ENCODE peak calls at places on chromosomes 6 and 20, in eight cellular contexts. R, K, G, T, X, O, A and Q are unnamed samples.

GRCh38 chr6:85429346-85429745 is 20.5 kb upstream of the NT5E start:
- DNase-seq in R (no peak), K (no peak), G (no peak), T (no peak), X (no peak), O (no peak), A (no peak), Q (no peak)

GRCh38 chr6:1787109-1787466 is 177.4 kb downstream of the FOXC1 start:
- DNase-seq in R (no peak), K (no peak), G (no peak), T (no peak), X (no peak), O (no peak), A (no peak), Q (no peak)

GRCh38 chr6:157246048-157246630 is 77.2 kb downstream of the TMEM242 start:
- DNase-seq in R (no peak), K (no peak), G (no peak), T (no peak), X (no peak), O (no peak), A (no peak), Q (no peak)

GRCh38 chr20:38963745-38964144 is 1.6 kb downstream of the DHX35 start:
- DNase-seq in R (no peak), K (no peak), G (no peak), T (no peak), X (no peak), O (no peak), A (no peak), Q (no peak)

GRCh38 chr20:7272512-7272911 is 505.0 kb downstream of the BMP2 start:
- DNase-seq in R (no peak), K (no peak), G (no peak), T (no peak), X (no peak), O (no peak), A (no peak), Q (no peak)

GRCh38 chr6:140663772-140664171 is 1289.3 kb upstream of the CITED2 start:
- DNase-seq in R (no peak), K (no peak), G (no peak), T (no peak), X (no peak), O (no peak), A (no peak), Q (no peak)

GRCh38 chr6:164007881-164008280 is 593.4 kb downstream of the QKI start:
- DNase-seq in R (no peak), K (no peak), G (no peak), T (no peak), X (no peak), O (no peak), A (no peak), Q (no peak)

GRCh38 chr20:64140956-64141355 is 23.3 kb upstream of the MYT1 start:
- DNase-seq in R (no peak), K (no peak), G (no peak), T (no peak), X (no peak), O (no peak), A (no peak), Q (no peak)

GRCh38 chr6:132236281-132236680 is 165.0 kb downstream of the MOXD1 start:
- DNase-seq in R (no peak), K (no peak), G (no peak), T (no peak), X (no peak), O (no peak), A (no peak), Q (no peak)

GRCh38 chr20:25276533-25277050 is 28.7 kb downstream of the PYGB start:
- DNase-seq in R (no peak), K (no peak), G (no peak), T (peak), X (no peak), O (no peak), A (no peak), Q (no peak)

GRCh38 chr20:45959956-45960630 is 11.9 kb downstream of the ZNF335 start:
- DNase-seq in R (no peak), K (no peak), G (no peak), T (no peak), X (no peak), O (no peak), A (no peak), Q (no peak)

GRCh38 chr20:62825288-62825993 is 8.6 kb downstream of the COL9A3 start:
- DNase-seq in R (no peak), K (no peak), G (no peak), T (no peak), X (no peak), O (no peak), A (no peak), Q (no peak)

GRCh38 chr6:109204511-109204910 is 109.2 kb downstream of the CEP57L1 start:
- DNase-seq in R (no peak), K (no peak), G (no peak), T (no peak), X (no peak), O (no peak), A (no peak), Q (no peak)

GRCh38 chr20:59192533-59192896 is 28.9 kb downstream of the ZNF831 start:
- DNase-seq in R (no peak), K (no peak), G (no peak), T (no peak), X (no peak), O (no peak), A (no peak), Q (no peak)

GRCh38 chr20:48679603-48680002 is 148.2 kb downstream of the PREX1 start:
- DNase-seq in R (no peak), K (peak), G (no peak), T (no peak), X (no peak), O (no peak), A (no peak), Q (no peak)

GRCh38 chr6:130513770-130514169 is 148.0 kb downstream of the TMEM200A start:
- DNase-seq in R (no peak), K (no peak), G (peak), T (no peak), X (no peak), O (peak), A (peak), Q (no peak)

GRCh38 chr20:11849976-11850670 is 67.6 kb upstream of the BTBD3 start:
- DNase-seq in R (no peak), K (peak), G (no peak), T (no peak), X (no peak), O (no peak), A (no peak), Q (no peak)

GRCh38 chr6:56570434-56571359 is 72.0 kb downstream of the DST start:
- DNase-seq in R (peak), K (peak), G (no peak), T (no peak), X (no peak), O (no peak), A (peak), Q (no peak)

GRCh38 chr6:22896716-22897115 is 327.4 kb downstream of the HDGFL1 start:
- DNase-seq in R (no peak), K (no peak), G (no peak), T (no peak), X (no peak), O (no peak), A (no peak), Q (no peak)

GRCh38 chr6:166450167-166450873 is 67.6 kb upstream of the MPC1 start:
- DNase-seq in R (no peak), K (no peak), G (no peak), T (no peak), X (no peak), O (no peak), A (no peak), Q (no peak)

GRCh38 chr20:57122481-57123138 is 143.8 kb downstream of the BMP7 start:
- DNase-seq in R (no peak), K (no peak), G (no peak), T (no peak), X (no peak), O (no peak), A (no peak), Q (no peak)

GRCh38 chr6:163405412-163406309 is 8.9 kb upstream of the QKI start:
- DNase-seq in R (no peak), K (no peak), G (peak), T (peak), X (no peak), O (no peak), A (peak), Q (no peak)

GRCh38 chr6:32825966-32826365 is 9.2 kb upstream of the HLA-DOB start:
- DNase-seq in R (no peak), K (peak), G (no peak), T (no peak), X (no peak), O (no peak), A (no peak), Q (no peak)

GRCh38 chr6:142376115-142376514 is 74.3 kb downstream of the ADGRG6 start:
- DNase-seq in R (no peak), K (peak), G (no peak), T (no peak), X (no peak), O (no peak), A (no peak), Q (no peak)

GRCh38 chr6:111715321-111715720 is 109.6 kb upstream of the TRAF3IP2 start:
- DNase-seq in R (no peak), K (no peak), G (peak), T (peak), X (peak), O (no peak), A (no peak), Q (no peak)

GRCh38 chr6:161368514-161368913 is 94.7 kb upstream of the AGPAT4 start:
- DNase-seq in R (no peak), K (no peak), G (no peak), T (no peak), X (no peak), O (no peak), A (no peak), Q (no peak)

GRCh38 chr20:7841967-7842301 is 98.3 kb downstream of the HAO1 start:
- DNase-seq in R (peak), K (no peak), G (no peak), T (no peak), X (no peak), O (no peak), A (no peak), Q (no peak)

GRCh38 chr6:144413418-144413817 is 128.3 kb downstream of the UTRN start:
- DNase-seq in R (no peak), K (no peak), G (no peak), T (no peak), X (no peak), O (no peak), A (no peak), Q (no peak)

GRCh38 chr6:45495404-45496084 is 117.8 kb upstream of the SUPT3H start:
- DNase-seq in R (no peak), K (no peak), G (peak), T (no peak), X (no peak), O (no peak), A (peak), Q (no peak)

GRCh38 chr6:47520282-47520681 is 42.7 kb downstream of the CD2AP start:
- DNase-seq in R (no peak), K (peak), G (no peak), T (no peak), X (no peak), O (no peak), A (no peak), Q (no peak)

GRCh38 chr20:19794941-19795340 is 36.9 kb downstream of the RIN2 start:
- DNase-seq in R (no peak), K (no peak), G (no peak), T (no peak), X (no peak), O (no peak), A (no peak), Q (no peak)

GRCh38 chr6:157620905-157621304 is 202.1 kb upstream of the SNX9 start:
- DNase-seq in R (no peak), K (peak), G (no peak), T (no peak), X (no peak), O (no peak), A (no peak), Q (no peak)

GRCh38 chr6:79257381-79258205 is 23.1 kb upstream of the HMGN3 start:
- DNase-seq in R (no peak), K (no peak), G (no peak), T (no peak), X (no peak), O (no peak), A (no peak), Q (no peak)

GRCh38 chr6:111228094-111228493 is 140.8 kb downstream of the SLC16A10 start:
- DNase-seq in R (no peak), K (no peak), G (no peak), T (no peak), X (no peak), O (no peak), A (no peak), Q (no peak)

GRCh38 chr20:23145281-23145700 is 59.2 kb upstream of the CD93 start:
- DNase-seq in R (no peak), K (no peak), G (no peak), T (no peak), X (no peak), O (no peak), A (no peak), Q (no peak)

GRCh38 chr6:148983986-148984385 is 237.2 kb downstream of the UST start:
- DNase-seq in R (no peak), K (no peak), G (no peak), T (no peak), X (no peak), O (no peak), A (no peak), Q (no peak)

GRCh38 chr20:48619126-48620101 is 208.4 kb downstream of the PREX1 start:
- DNase-seq in R (no peak), K (no peak), G (no peak), T (no peak), X (no peak), O (no peak), A (no peak), Q (no peak)